ENCODE peak calls at places on chromosome 15, in five cellular contexts. R is activated naive CD4-positive, alpha-beta T cell; L is caudate nucleus; V is NCI-H460; S is CD4-positive, alpha-beta T cell. M is an unnamed sample.

GRCh38 chr15:31344824-31345605 is 18.4 kb downstream of the KLF13 start:
- DNase-seq in R (no peak), L (no peak), V (no peak), S (no peak), M (no peak)

GRCh38 chr15:73601449-73602425 is 31.5 kb downstream of the NPTN start:
- DNase-seq in R (no peak), L (peak; percentile 36), V (no peak), S (no peak), M (no peak)

GRCh38 chr15:72229076-72229946 is 1.7 kb downstream of the PKM start:
- DNase-seq in R (no peak), L (no peak), V (no peak), S (peak; percentile 33), M (peak; percentile 32)

GRCh38 chr15:98799461-98799971 is 151.2 kb downstream of the IGF1R start:
- DNase-seq in R (no peak), L (no peak), V (no peak), S (no peak), M (no peak)

GRCh38 chr15:76467136-76467535 is 130.6 kb downstream of the ISL2 start:
- DNase-seq in R (no peak), L (no peak), V (no peak), S (no peak), M (no peak)

GRCh38 chr15:51075364-51075763 is 19.3 kb downstream of the TNFAIP8L3 start:
- DNase-seq in R (no peak), L (no peak), V (no peak), S (no peak), M (no peak)

GRCh38 chr15:63347074-63347859 is 34.4 kb downstream of the CA12 start:
- DNase-seq in R (no peak), L (no peak), V (no peak), S (no peak), M (no peak)

GRCh38 chr15:65376767-65377104 is 1.1 kb downstream of the IGDCC3 start:
- DNase-seq in R (no peak), L (no peak), V (no peak), S (no peak), M (no peak)

GRCh38 chr15:69405110-69405509 is 9.0 kb upstream of the KIF23 start:
- DNase-seq in R (no peak), L (no peak), V (no peak), S (no peak), M (no peak)

GRCh38 chr15:75723847-75724660 is 11.4 kb upstream of the CSPG4 start:
- DNase-seq in R (no peak), L (peak; percentile 29), V (peak; percentile 55), S (peak; percentile 33), M (peak; percentile 23)

GRCh38 chr15:90306560-90306959 is 41.1 kb downstream of the NGRN start:
- DNase-seq in R (peak; percentile 2), L (peak; percentile 78), V (no peak), S (no peak), M (no peak)

GRCh38 chr15:34837246-34838016 is 42.1 kb upstream of the ACTC1 start:
- DNase-seq in R (no peak), L (no peak), V (no peak), S (no peak), M (no peak)

GRCh38 chr15:90851114-90851513 is 17.3 kb upstream of the FURIN start:
- DNase-seq in R (no peak), L (no peak), V (no peak), S (peak; percentile 33), M (no peak)

GRCh38 chr15:46394463-46394862 is 759.6 kb downstream of the SQOR start:
- DNase-seq in R (no peak), L (no peak), V (no peak), S (no peak), M (no peak)

GRCh38 chr15:76840830-76841460 is 64.2 kb downstream of the SCAPER start:
- DNase-seq in R (no peak), L (no peak), V (peak; percentile 34), S (no peak), M (no peak)

GRCh38 chr15:40957581-40958051 is 4.3 kb downstream of the CHAC1 start:
- DNase-seq in R (no peak), L (peak; percentile 38), V (no peak), S (no peak), M (no peak)

GRCh38 chr15:57112178-57112577 is 193.7 kb downstream of the TCF12 start:
- DNase-seq in R (no peak), L (no peak), V (no peak), S (no peak), M (no peak)

GRCh38 chr15:96350321-96350720 is 19.8 kb downstream of the NR2F2 start:
- DNase-seq in R (no peak), L (no peak), V (no peak), S (no peak), M (no peak)

GRCh38 chr15:58016776-58017175 is 48.7 kb downstream of the ALDH1A2 start:
- DNase-seq in R (no peak), L (no peak), V (no peak), S (no peak), M (no peak)

GRCh38 chr15:29934251-29934650 is 112.0 kb upstream of the TJP1 start:
- DNase-seq in R (no peak), L (no peak), V (peak; percentile 57), S (no peak), M (no peak)

GRCh38 chr15:63597033-63597790 is at the start of gene FBXL22:
- DNase-seq in R (no peak), L (no peak), V (no peak), S (no peak), M (no peak)

GRCh38 chr15:52295421-52295991 is at the start of gene MYO5C:
- DNase-seq in R (no peak), L (no peak), V (peak; percentile 30), S (no peak), M (no peak)

GRCh38 chr15:39381517-39381916 is 199.4 kb upstream of the THBS1 start:
- DNase-seq in R (no peak), L (no peak), V (no peak), S (no peak), M (no peak)

GRCh38 chr15:30991301-30992072 is at the start of gene MTMR10:
- DNase-seq in R (peak; percentile 69), L (peak; percentile 81), V (peak; percentile 66), S (peak; percentile 45), M (peak; percentile 56)

GRCh38 chr15:63371297-63371918 is 10.2 kb downstream of the CA12 start:
- DNase-seq in R (no peak), L (no peak), V (no peak), S (no peak), M (no peak)

GRCh38 chr15:47293763-47294162 is 423.5 kb upstream of the SEMA6D start:
- DNase-seq in R (no peak), L (no peak), V (no peak), S (no peak), M (no peak)

GRCh38 chr15:40332138-40332781 is 8.5 kb downstream of the CCDC9B start:
- DNase-seq in R (no peak), L (no peak), V (no peak), S (no peak), M (no peak)

GRCh38 chr15:91926871-91927270 is 73.4 kb downstream of the SLCO3A1 start:
- DNase-seq in R (no peak), L (no peak), V (no peak), S (no peak), M (no peak)

GRCh38 chr15:90596943-90597342 is 67.2 kb downstream of the CRTC3 start:
- DNase-seq in R (no peak), L (peak; percentile 81), V (no peak), S (no peak), M (no peak)

GRCh38 chr15:66766282-66767228 is 64.5 kb downstream of the SMAD6 start:
- DNase-seq in R (no peak), L (no peak), V (no peak), S (no peak), M (no peak)

M was measured in T-helper 1 cell.